ENCODE peak calls at places on chromosomes 6 and 20, in ten cellular contexts. M is OCI-LY7, H is foreskin fibroblast, Q is osteocyte, P is heart left ventricle, R is Peyer's patch, C is hepatocyte, L is activated B cell treated with CpG ODN at 0.5 μM for 24 hours, S is cardiac muscle cell, X is fibroblast of the aortic adventitia. V is an unnamed sample.
A peak's percentile ranks its signal among the peaks of the same experiment; 100 is the strongest.

GRCh38 chr6:169841907-169842606 is 90.6 kb downstream of the ERMARD start:
- DNase-seq in M (no peak), H (no peak), Q (peak; percentile 72), P (no peak), R (no peak), C (no peak), L (no peak), S (no peak), X (no peak), V (no peak)

GRCh38 chr6:37514377-37514776 is 14.7 kb upstream of the CCDC167 start:
- DNase-seq in M (no peak), H (no peak), Q (no peak), P (no peak), R (no peak), C (no peak), L (no peak), S (no peak), X (peak; percentile 41), V (no peak)

GRCh38 chr6:29647927-29648642 is 8.8 kb upstream of the MOG start:
- DNase-seq in M (peak; percentile 36), H (peak; percentile 31), Q (no peak), P (no peak), R (no peak), C (peak; percentile 50), L (no peak), S (peak; percentile 59), X (peak; percentile 61), V (no peak)

GRCh38 chr20:62325172-62325905 is 22.5 kb downstream of the ADRM1 start:
- DNase-seq in M (no peak), H (no peak), Q (no peak), P (peak; percentile 46), R (no peak), C (no peak), L (no peak), S (no peak), X (no peak), V (no peak)

GRCh38 chr6:111228094-111228493 is 140.8 kb downstream of the SLC16A10 start:
- DNase-seq in M (no peak), H (peak; percentile 20), Q (no peak), P (no peak), R (no peak), C (no peak), L (no peak), S (peak; percentile 44), X (peak; percentile 49), V (no peak)

GRCh38 chr6:4804095-4804494 is 27.9 kb downstream of the CDYL start:
- DNase-seq in M (no peak), H (peak; percentile 41), Q (no peak), P (no peak), R (no peak), C (peak; percentile 38), L (no peak), S (peak; percentile 55), X (peak; percentile 35), V (no peak)

GRCh38 chr6:132962936-132963579 is 148.7 kb downstream of the RPS12 start:
- DNase-seq in M (peak; percentile 58), H (peak; percentile 34), Q (no peak), P (peak; percentile 76), R (peak; percentile 35), C (peak; percentile 79), L (peak; percentile 19), S (peak; percentile 72), X (peak; percentile 50), V (no peak)

GRCh38 chr6:127518710-127519468 is at the start of gene MTCL3:
- DNase-seq in M (no peak), H (peak; percentile 64), Q (no peak), P (no peak), R (no peak), C (peak; percentile 44), L (no peak), S (peak; percentile 58), X (peak; percentile 43), V (no peak)

GRCh38 chr6:43856005-43856765 is 86.2 kb downstream of the VEGFA start:
- DNase-seq in M (no peak), H (no peak), Q (no peak), P (no peak), R (no peak), C (peak; percentile 74), L (no peak), S (peak; percentile 46), X (no peak), V (no peak)

GRCh38 chr6:43859213-43859612 is 89.2 kb downstream of the VEGFA start:
- DNase-seq in M (no peak), H (no peak), Q (no peak), P (no peak), R (no peak), C (no peak), L (no peak), S (no peak), X (no peak), V (no peak)

GRCh38 chr6:43861212-43861918 is 91.4 kb downstream of the VEGFA start:
- DNase-seq in M (no peak), H (no peak), Q (no peak), P (no peak), R (no peak), C (no peak), L (no peak), S (no peak), X (no peak), V (no peak)

GRCh38 chr6:43860285-43860684 is 90.3 kb downstream of the VEGFA start:
- DNase-seq in M (no peak), H (no peak), Q (no peak), P (no peak), R (no peak), C (no peak), L (no peak), S (peak; percentile 17), X (no peak), V (no peak)

DNA sequence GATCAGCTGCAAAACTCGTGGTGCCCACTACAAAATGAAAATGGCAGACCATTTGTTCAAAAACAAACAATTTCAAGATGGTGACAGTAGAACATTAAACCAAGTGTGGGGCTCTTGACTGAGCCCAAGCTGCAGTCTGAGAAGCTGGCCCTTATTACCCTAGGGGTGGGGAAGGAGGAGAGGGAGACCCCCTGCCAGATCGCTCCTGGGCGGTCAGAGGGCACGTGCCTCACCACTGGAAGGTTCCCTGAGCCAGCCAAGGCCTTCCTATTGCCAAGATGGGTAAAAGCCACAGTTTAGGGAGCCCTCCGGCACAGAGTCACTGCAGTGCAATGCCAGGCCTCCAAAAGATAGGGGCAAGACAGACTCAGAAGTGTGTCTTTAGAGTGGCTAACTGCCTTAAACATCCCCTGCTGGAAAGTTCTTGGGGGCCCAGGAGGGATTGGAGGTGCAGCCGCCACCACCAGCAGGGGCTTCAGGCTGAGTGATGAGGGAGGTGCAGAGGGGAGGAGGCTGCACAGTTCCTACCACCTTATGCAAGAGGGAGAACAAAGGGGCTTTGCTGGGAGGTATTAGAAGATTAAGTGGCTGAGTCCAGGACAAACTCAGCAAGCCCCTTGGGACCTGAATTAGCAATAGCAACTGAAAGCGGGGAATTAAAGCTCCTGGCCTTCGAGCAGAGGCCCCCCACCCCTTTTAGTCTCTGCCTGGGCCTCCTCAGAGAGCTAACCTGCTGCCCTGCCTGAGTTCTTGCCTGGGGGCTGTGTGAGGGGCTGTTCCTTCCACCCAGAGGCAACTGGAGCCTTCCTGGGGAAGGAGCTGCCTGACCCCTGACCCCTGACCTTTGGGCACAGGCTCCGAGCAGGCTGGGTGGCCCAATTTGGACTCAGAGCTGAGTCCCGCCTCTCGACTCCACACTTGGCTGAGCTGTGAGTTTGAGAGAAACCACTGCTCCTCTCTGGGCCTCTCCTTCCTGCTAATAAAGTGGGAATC is 88.4 kb downstream of the VEGFA start:
- DNase-seq in M (no peak), H (no peak), Q (no peak), P (no peak), R (no peak), C (no peak), L (no peak), S (no peak), X (no peak), V (no peak)
- TF ChIP-seq CTCF in M (no peak), H (no peak), Q (no peak), P (no peak), R (no peak), C (no peak), L (no peak), S (no peak), X (no peak), V (no peak)

GRCh38 chr6:95819461-95819860 is 196.3 kb upstream of the FUT9 start:
- DNase-seq in M (no peak), H (no peak), Q (no peak), P (no peak), R (no peak), C (no peak), L (no peak), S (no peak), X (no peak), V (no peak)

GRCh38 chr6:95815389-95816056 is 200.3 kb upstream of the FUT9 start:
- DNase-seq in M (no peak), H (no peak), Q (no peak), P (no peak), R (no peak), C (peak; percentile 17), L (no peak), S (no peak), X (no peak), V (no peak)

DNA sequence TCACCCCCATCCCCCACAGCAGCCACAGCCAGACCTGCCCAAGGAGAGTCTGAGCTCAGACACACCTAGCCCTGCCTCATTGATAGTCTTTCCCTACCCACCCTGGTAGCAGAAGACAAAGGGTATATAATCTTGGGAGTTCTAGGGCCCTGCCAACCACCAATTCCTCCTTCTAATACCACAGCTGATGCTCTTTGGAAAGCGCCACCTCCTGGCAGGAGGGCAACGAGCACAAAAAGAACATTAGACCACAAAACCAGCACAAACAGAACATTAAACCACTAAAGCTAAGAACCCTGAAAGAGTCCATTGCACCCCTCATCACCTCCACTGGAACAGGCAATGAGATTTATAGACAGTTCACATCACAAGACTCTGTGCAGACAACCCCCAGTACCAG is 195.8 kb upstream of the FUT9 start:
- DNase-seq in M (peak; percentile 1), H (no peak), Q (no peak), P (no peak), R (no peak), C (no peak), L (no peak), S (no peak), X (no peak), V (no peak)
- TF ChIP-seq CTCF in M (peak; percentile 64), H (no peak), Q (peak; percentile 17), P (no peak), R (peak; percentile 20), C (no peak), L (no peak), S (no peak), X (no peak), V (peak; percentile 28)

DNA sequence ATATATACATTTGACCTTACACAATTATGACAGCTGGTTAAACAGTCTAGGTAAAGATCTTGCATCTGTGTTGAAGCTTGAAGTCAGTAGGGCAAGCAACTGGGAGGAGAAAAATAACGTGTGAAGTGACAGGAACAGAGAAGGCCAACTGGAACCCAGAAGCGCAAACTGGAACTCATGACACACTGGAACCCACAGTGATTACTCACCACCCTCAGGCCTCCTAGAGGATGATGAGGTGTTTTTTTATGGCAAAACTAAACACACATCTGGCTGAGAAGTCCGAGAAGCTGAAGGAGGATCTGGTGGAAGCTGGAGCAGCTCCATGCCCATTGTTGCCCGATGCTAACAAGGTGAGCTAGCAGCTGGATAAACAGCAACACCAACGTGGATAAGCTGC is 108.1 kb downstream of the TMEM200A start:
- DNase-seq in M (no peak), H (peak; percentile 90), Q (no peak), P (no peak), R (no peak), C (no peak), L (no peak), S (peak; percentile 12), X (peak; percentile 73), V (no peak)
- TF ChIP-seq CTCF in M (no peak), H (no peak), Q (no peak), P (no peak), R (no peak), C (no peak), L (no peak), S (no peak), X (no peak), V (no peak)

GRCh38 chr20:973785-974194 is 28.3 kb downstream of the RSPO4 start:
- DNase-seq in M (peak; percentile 66), H (peak; percentile 40), Q (no peak), P (peak; percentile 19), R (no peak), C (peak; percentile 62), L (no peak), S (peak; percentile 72), X (peak; percentile 35), V (no peak)
- TF ChIP-seq CTCF in M (peak; percentile 77), H (peak; percentile 36), Q (peak; percentile 21), P (no peak), R (peak; percentile 50), C (peak; percentile 38), L (no peak), S (peak; percentile 46), X (peak; percentile 33), V (peak; percentile 63)